ENCODE peak calls at places on chromosomes 12 and 14, in six cellular contexts. L is suprapubic skin, H is A549, Q is endodermal cell, Y is heart right ventricle, O is neural progenitor cell. J is an unnamed sample. For H3K4me1, the result is how much of the 10 kb centered on the place peaks cover.

GRCh38 chr14:53881921-53882320 is 74.7 kb downstream of the BMP4 start:
- DNase-seq in O (no peak), H (no peak), Y (no peak), L (no peak), Q (no peak), J (no peak)

GRCh38 chr12:76006028-76006916 is 25.3 kb downstream of the PHLDA1 start:
- DNase-seq in H (no peak), L (no peak), Q (no peak), Y (no peak), O (no peak), J (no peak)

GRCh38 chr12:990649-991349 is at the start of gene ERC1:
- DNase-seq in Y (peak), Q (peak), H (peak), O (peak), L (peak), J (peak)

GRCh38 chr14:86911506-86911905 is 1081.5 kb downstream of the GALC start:
- DNase-seq in L (no peak), O (no peak), H (no peak), Y (no peak), Q (no peak), J (no peak)

GRCh38 chr12:1851126-1851791 is 30.9 kb downstream of the LRTM2 start:
- DNase-seq in O (no peak), H (no peak), L (no peak), Y (no peak), Q (no peak), J (no peak)

GRCh38 chr14:99554757-99555531 is 49.1 kb downstream of the CCDC85C start:
- DNase-seq in Y (no peak), H (no peak), Q (no peak), O (no peak), L (no peak), J (no peak)

GRCh38 chr14:78921856-78922255 is 751.7 kb downstream of the NRXN3 start:
- DNase-seq in L (no peak), Q (no peak), O (no peak), Y (no peak), H (no peak), J (no peak)

GRCh38 chr12:96327346-96327745 is 72.9 kb downstream of the CDK17 start:
- DNase-seq in O (no peak), Y (no peak), L (no peak), Q (no peak), H (no peak), J (no peak)

GRCh38 chr12:126353604-126354003 is 1288.4 kb downstream of the AACS start:
- DNase-seq in L (no peak), H (no peak), Y (no peak), Q (no peak), O (no peak), J (peak)

GRCh38 chr12:65640489-65640901 is 183.8 kb upstream of the HMGA2 start:
- DNase-seq in H (no peak), L (peak), Q (no peak), O (no peak), Y (no peak), J (no peak)

GRCh38 chr12:93682846-93683261 is 5.7 kb downstream of the CRADD start:
- DNase-seq in Y (peak), Q (peak), L (no peak), H (no peak), O (peak), J (no peak)

GRCh38 chr12:68109001-68109400 is 50.5 kb downstream of the IFNG start:
- DNase-seq in O (no peak), L (no peak), Q (no peak), H (no peak), Y (no peak), J (no peak)

GRCh38 chr14:24889843-24890242 is 160.1 kb downstream of the STXBP6 start:
- DNase-seq in Q (no peak), Y (no peak), L (no peak), H (no peak), O (no peak), J (no peak)

GRCh38 chr14:44662250-44662891 is 155.3 kb upstream of the FSCB start:
- DNase-seq in H (no peak), L (no peak), O (no peak), Y (no peak), Q (no peak), J (no peak)

GRCh38 chr12:123038486-123038885 is 58.0 kb downstream of the ARL6IP4 start:
- DNase-seq in Q (peak), H (no peak), Y (no peak), O (no peak), L (no peak), J (no peak)

GRCh38 chr14:101874001-101874400 is 90.4 kb upstream of the DYNC1H1 start:
- DNase-seq in L (no peak), Q (no peak), Y (no peak), H (no peak), O (no peak), J (no peak)

GRCh38 chr14:102066041-102066451 is 20.8 kb downstream of the HSP90AA1 start:
- DNase-seq in Q (no peak), Y (no peak), O (no peak), L (no peak), H (no peak), J (no peak)

GRCh38 chr12:109582636-109583035 is 9.0 kb downstream of the MVK start:
- DNase-seq in O (peak), Q (peak), Y (peak), L (no peak), H (no peak), J (no peak)

GRCh38 chr14:71183856-71184255 is 276.6 kb downstream of the PCNX1 start:
- DNase-seq in L (no peak), Y (no peak), H (no peak), Q (peak), O (peak), J (no peak)

GRCh38 chr14:25049559-25050493 is at the start of gene STXBP6:
- DNase-seq in H (peak), Q (peak), O (peak), L (peak), Y (peak), J (no peak)

DNA sequence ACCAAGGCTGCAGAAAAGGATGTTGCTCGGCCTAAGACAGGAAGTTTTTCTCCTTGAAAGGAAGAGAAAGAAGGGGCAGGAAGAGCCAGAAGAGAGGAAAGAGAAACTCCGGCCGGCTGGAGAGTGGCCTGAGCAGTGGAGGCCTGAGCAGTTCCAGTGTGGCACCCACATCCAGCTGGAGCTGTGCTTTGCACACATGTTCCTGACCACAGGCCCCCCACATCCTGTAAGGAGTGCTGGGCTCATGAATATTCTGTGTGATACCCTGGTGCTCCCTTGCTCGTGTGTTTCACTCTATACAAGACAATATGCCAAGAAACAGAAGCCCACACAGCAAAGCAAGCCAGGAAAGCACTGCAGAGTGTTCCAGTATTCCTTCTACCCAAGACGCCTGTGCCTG is 27.1 kb downstream of the POLE start:
- DNase-seq in Y (no peak), Q (no peak), O (no peak), H (no peak), L (no peak), J (no peak)
- TF ChIP-seq CTCF in Y (no peak), Q (no peak), O (no peak), H (no peak), L (no peak), J (no peak)

GRCh38 chr14:68975667-68976066 is 3.4 kb downstream of the ACTN1 start:
- DNase-seq in H (no peak), Q (peak), O (no peak), L (no peak), Y (no peak), J (no peak)

GRCh38 chr14:68974759-68975347 is 4.2 kb downstream of the ACTN1 start:
- DNase-seq in O (no peak), Y (no peak), L (no peak), Q (no peak), H (no peak), J (no peak)

GRCh38 chr14:68971411-68972035 is 7.6 kb downstream of the ACTN1 start:
- DNase-seq in H (no peak), Q (no peak), O (no peak), Y (no peak), L (no peak), J (no peak)

GRCh38 chr14:68972507-68973272 is 6.4 kb downstream of the ACTN1 start:
- DNase-seq in H (no peak), Q (peak), L (no peak), Y (no peak), O (no peak), J (no peak)

GRCh38 chr14:68973639-68974038 is 5.5 kb downstream of the ACTN1 start:
- DNase-seq in H (no peak), O (no peak), Y (no peak), Q (no peak), L (no peak), J (no peak)
- H3K27ac ChIP-seq in H (peak), O (no peak), Y (no peak), Q (no peak), L (no peak), J (peak)

GRCh38 chr14:33938131-33938949 is 12.5 kb downstream of the EGLN3 start:
- DNase-seq in O (peak), Y (peak), H (peak), L (peak), Q (peak), J (peak)

GRCh38 chr14:33941727-33942126 is 9.1 kb downstream of the EGLN3 start:
- DNase-seq in O (no peak), Q (no peak), L (no peak), H (no peak), Y (no peak), J (no peak)

GRCh38 chr14:33943484-33943883 is 7.4 kb downstream of the EGLN3 start:
- DNase-seq in H (no peak), Y (no peak), L (no peak), Q (peak), O (no peak), J (no peak)

GRCh38 chr14:33943081-33943480 is 7.8 kb downstream of the EGLN3 start:
- DNase-seq in Y (no peak), Q (no peak), L (no peak), H (no peak), O (no peak), J (no peak)

GRCh38 chr14:33940561-33941011 is 10.3 kb downstream of the EGLN3 start:
- DNase-seq in H (no peak), Y (no peak), O (no peak), L (no peak), Q (no peak), J (no peak)
- H3K4me1 ChIP-seq in H (under half), Y (half or more), O (half or more), L (under half), Q (under half), J (under half)

GRCh38 chr14:75970989-75971388 is 10.8 kb downstream of the TGFB3 start:
- DNase-seq in O (no peak), Y (no peak), H (no peak), L (no peak), Q (peak), J (no peak)
- TF ChIP-seq CTCF in O (no peak), Y (no peak), H (no peak), L (no peak), Q (peak), J (no peak)

DNA sequence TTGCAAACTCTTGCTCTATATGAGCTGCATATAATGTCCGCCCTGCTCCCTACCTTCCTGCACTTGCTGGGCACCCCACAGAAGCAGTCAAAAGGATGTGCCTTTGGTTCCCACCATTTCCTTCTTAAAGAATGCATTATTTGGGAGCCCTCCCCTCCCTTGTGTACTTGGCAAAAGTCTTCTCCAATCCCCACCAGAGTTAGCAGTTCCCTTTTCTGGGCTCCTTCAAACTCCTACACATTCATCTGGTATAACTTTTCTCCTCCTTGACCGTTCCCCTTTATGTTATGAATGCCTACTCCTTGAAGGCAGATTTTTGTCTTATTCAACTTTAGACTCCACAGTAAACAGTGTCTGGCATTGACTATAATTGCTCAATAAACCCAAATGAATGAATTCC is 27.8 kb downstream of the AREL1 start:
- DNase-seq in Q (no peak), H (no peak), L (no peak), Y (no peak), O (no peak), J (no peak)
- H3K27ac ChIP-seq in Q (no peak), H (no peak), L (no peak), Y (no peak), O (no peak), J (no peak)

GRCh38 chr14:104969741-104970230 is 8.4 kb downstream of the AHNAK2 start:
- DNase-seq in Q (no peak), O (no peak), H (no peak), Y (peak), L (peak), J (peak)

GRCh38 chr14:104970231-104971068 is 7.7 kb downstream of the AHNAK2 start:
- DNase-seq in O (peak), Q (peak), Y (peak), H (peak), L (peak), J (peak)

GRCh38 chr14:104973215-104974145 is 4.7 kb downstream of the AHNAK2 start:
- DNase-seq in H (peak), Y (peak), L (peak), O (peak), Q (peak), J (peak)

GRCh38 chr14:104972301-104973211 is 5.6 kb downstream of the AHNAK2 start:
- DNase-seq in L (peak), Q (peak), O (no peak), H (peak), Y (peak), J (peak)

GRCh38 chr14:104971447-104972240 is 6.5 kb downstream of the AHNAK2 start:
- DNase-seq in O (no peak), H (no peak), Y (peak), Q (peak), L (no peak), J (peak)
- H3K4me1 ChIP-seq in O (under half), H (half or more), Y (half or more), Q (under half), L (half or more), J (under half)

DNA sequence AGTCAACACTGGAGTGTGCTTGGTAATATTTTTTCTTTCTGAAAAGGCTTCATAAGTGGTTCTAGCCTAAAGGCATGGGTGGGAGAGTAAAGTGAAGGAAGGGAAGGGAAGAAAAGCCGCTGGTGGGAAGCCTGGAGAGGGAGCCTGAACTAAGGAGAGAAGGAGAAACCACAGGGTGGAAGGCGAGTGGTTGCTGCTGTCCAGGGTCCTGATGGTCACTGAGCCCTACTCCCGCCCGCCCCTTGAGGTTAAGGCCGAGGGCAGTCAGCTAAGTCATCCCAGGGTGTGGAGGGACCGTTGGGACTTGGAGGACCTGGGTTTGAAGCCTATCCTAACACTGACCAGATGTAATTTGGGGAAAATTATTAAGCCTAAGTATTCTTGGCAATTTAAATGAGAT is 189.1 kb downstream of the PIWIL1 start:
- DNase-seq in O (peak), L (no peak), Y (no peak), H (peak), Q (peak), J (no peak)
- TF ChIP-seq CTCF in O (no peak), L (no peak), Y (no peak), H (no peak), Q (peak), J (no peak)

GRCh38 chr12:52074006-52074405 is 4.2 kb downstream of the ATG101 start:
- DNase-seq in Q (no peak), Y (peak), L (no peak), H (no peak), O (no peak), J (no peak)
- H3K27ac ChIP-seq in Q (no peak), Y (peak), L (no peak), H (no peak), O (no peak), J (no peak)